ENCODE peak calls at places on chromosomes 13 and 19, in nine cellular contexts. One of them, this sample, is unnamed.

GRCh38 chr13:48585456-48585840 is 52.6 kb upstream of the RCBTB2 start:
- DNase-seq in T-cell: no peak
- DNase-seq in activated CD8-positive, alpha-beta T cell treated with anti-CD3 and anti-CD28 coated beads, Interleukin-2, amount 10 ng/mL, durations not matched to agents 7 days and 5 days: peak
- DNase-seq in SK-N-SH: no peak
- DNase-seq in activated B cell treated with CpG ODN at 0.5 μM for 24 hours: no peak
- DNase-seq in lung microvascular endothelial cell: peak
- DNase-seq in activated CD4-positive, alpha-beta T cell treated with anti-CD3 and anti-CD28 coated beads, Interleukin-2, amount 50 U/mL, for 24 hours: no peak
- DNase-seq in CD4-positive, CD25-positive, alpha-beta regulatory T cell: no peak
- DNase-seq in Daoy: peak
- DNase-seq in this sample: no peak

GRCh38 chr19:54420383-54421168 is 5.3 kb downstream of the TTYH1 start:
- DNase-seq in T-cell: no peak
- DNase-seq in activated CD8-positive, alpha-beta T cell treated with anti-CD3 and anti-CD28 coated beads, Interleukin-2, amount 10 ng/mL, durations not matched to agents 7 days and 5 days: no peak
- DNase-seq in SK-N-SH: no peak
- DNase-seq in activated B cell treated with CpG ODN at 0.5 μM for 24 hours: no peak
- DNase-seq in lung microvascular endothelial cell: peak
- DNase-seq in activated CD4-positive, alpha-beta T cell treated with anti-CD3 and anti-CD28 coated beads, Interleukin-2, amount 50 U/mL, for 24 hours: no peak
- DNase-seq in CD4-positive, CD25-positive, alpha-beta regulatory T cell: no peak
- DNase-seq in Daoy: no peak
- DNase-seq in this sample: no peak

GRCh38 chr13:73973156-73973555 is 161.0 kb downstream of the KLF12 start:
- DNase-seq in T-cell: no peak
- DNase-seq in activated CD8-positive, alpha-beta T cell treated with anti-CD3 and anti-CD28 coated beads, Interleukin-2, amount 10 ng/mL, durations not matched to agents 7 days and 5 days: no peak
- DNase-seq in SK-N-SH: no peak
- DNase-seq in activated B cell treated with CpG ODN at 0.5 μM for 24 hours: no peak
- DNase-seq in lung microvascular endothelial cell: no peak
- DNase-seq in activated CD4-positive, alpha-beta T cell treated with anti-CD3 and anti-CD28 coated beads, Interleukin-2, amount 50 U/mL, for 24 hours: no peak
- DNase-seq in CD4-positive, CD25-positive, alpha-beta regulatory T cell: no peak
- DNase-seq in Daoy: no peak
- DNase-seq in this sample: no peak

GRCh38 chr19:46620267-46620666 is 4.6 kb downstream of the PTGIR start:
- DNase-seq in T-cell: no peak
- DNase-seq in activated CD8-positive, alpha-beta T cell treated with anti-CD3 and anti-CD28 coated beads, Interleukin-2, amount 10 ng/mL, durations not matched to agents 7 days and 5 days: no peak
- DNase-seq in SK-N-SH: no peak
- DNase-seq in activated B cell treated with CpG ODN at 0.5 μM for 24 hours: no peak
- DNase-seq in lung microvascular endothelial cell: no peak
- DNase-seq in activated CD4-positive, alpha-beta T cell treated with anti-CD3 and anti-CD28 coated beads, Interleukin-2, amount 50 U/mL, for 24 hours: no peak
- DNase-seq in CD4-positive, CD25-positive, alpha-beta regulatory T cell: no peak
- DNase-seq in Daoy: no peak
- DNase-seq in this sample: no peak

GRCh38 chr19:51016798-51017683 is 2.5 kb downstream of the KLK10 start:
- DNase-seq in T-cell: no peak
- DNase-seq in activated CD8-positive, alpha-beta T cell treated with anti-CD3 and anti-CD28 coated beads, Interleukin-2, amount 10 ng/mL, durations not matched to agents 7 days and 5 days: no peak
- DNase-seq in SK-N-SH: peak
- DNase-seq in activated B cell treated with CpG ODN at 0.5 μM for 24 hours: peak
- DNase-seq in lung microvascular endothelial cell: peak
- DNase-seq in activated CD4-positive, alpha-beta T cell treated with anti-CD3 and anti-CD28 coated beads, Interleukin-2, amount 50 U/mL, for 24 hours: peak
- DNase-seq in CD4-positive, CD25-positive, alpha-beta regulatory T cell: no peak
- DNase-seq in Daoy: peak
- DNase-seq in this sample: peak

GRCh38 chr13:112605531-112605990 is 17.6 kb upstream of the TUBGCP3 start:
- DNase-seq in T-cell: no peak
- DNase-seq in activated CD8-positive, alpha-beta T cell treated with anti-CD3 and anti-CD28 coated beads, Interleukin-2, amount 10 ng/mL, durations not matched to agents 7 days and 5 days: no peak
- DNase-seq in SK-N-SH: no peak
- DNase-seq in activated B cell treated with CpG ODN at 0.5 μM for 24 hours: no peak
- DNase-seq in lung microvascular endothelial cell: no peak
- DNase-seq in activated CD4-positive, alpha-beta T cell treated with anti-CD3 and anti-CD28 coated beads, Interleukin-2, amount 50 U/mL, for 24 hours: no peak
- DNase-seq in CD4-positive, CD25-positive, alpha-beta regulatory T cell: no peak
- DNase-seq in Daoy: no peak
- DNase-seq in this sample: no peak

GRCh38 chr13:74710006-74710405 is 575.8 kb upstream of the KLF12 start:
- DNase-seq in T-cell: no peak
- DNase-seq in activated CD8-positive, alpha-beta T cell treated with anti-CD3 and anti-CD28 coated beads, Interleukin-2, amount 10 ng/mL, durations not matched to agents 7 days and 5 days: no peak
- DNase-seq in SK-N-SH: no peak
- DNase-seq in activated B cell treated with CpG ODN at 0.5 μM for 24 hours: no peak
- DNase-seq in lung microvascular endothelial cell: no peak
- DNase-seq in activated CD4-positive, alpha-beta T cell treated with anti-CD3 and anti-CD28 coated beads, Interleukin-2, amount 50 U/mL, for 24 hours: no peak
- DNase-seq in CD4-positive, CD25-positive, alpha-beta regulatory T cell: no peak
- DNase-seq in Daoy: no peak
- DNase-seq in this sample: no peak

GRCh38 chr19:47435196-47435595 is 15.9 kb upstream of the MEIS3 start:
- DNase-seq in T-cell: no peak
- DNase-seq in activated CD8-positive, alpha-beta T cell treated with anti-CD3 and anti-CD28 coated beads, Interleukin-2, amount 10 ng/mL, durations not matched to agents 7 days and 5 days: peak
- DNase-seq in SK-N-SH: no peak
- DNase-seq in activated B cell treated with CpG ODN at 0.5 μM for 24 hours: no peak
- DNase-seq in lung microvascular endothelial cell: no peak
- DNase-seq in activated CD4-positive, alpha-beta T cell treated with anti-CD3 and anti-CD28 coated beads, Interleukin-2, amount 50 U/mL, for 24 hours: no peak
- DNase-seq in CD4-positive, CD25-positive, alpha-beta regulatory T cell: peak
- DNase-seq in Daoy: no peak
- DNase-seq in this sample: no peak

GRCh38 chr13:35992964-35993363 is 138.2 kb downstream of the DCLK1 start:
- DNase-seq in T-cell: no peak
- DNase-seq in activated CD8-positive, alpha-beta T cell treated with anti-CD3 and anti-CD28 coated beads, Interleukin-2, amount 10 ng/mL, durations not matched to agents 7 days and 5 days: no peak
- DNase-seq in SK-N-SH: no peak
- DNase-seq in activated B cell treated with CpG ODN at 0.5 μM for 24 hours: no peak
- DNase-seq in lung microvascular endothelial cell: no peak
- DNase-seq in activated CD4-positive, alpha-beta T cell treated with anti-CD3 and anti-CD28 coated beads, Interleukin-2, amount 50 U/mL, for 24 hours: no peak
- DNase-seq in CD4-positive, CD25-positive, alpha-beta regulatory T cell: no peak
- DNase-seq in Daoy: no peak
- DNase-seq in this sample: no peak

GRCh38 chr19:32098953-32099352 is 246.5 kb upstream of the ZNF507 start:
- DNase-seq in T-cell: no peak
- DNase-seq in activated CD8-positive, alpha-beta T cell treated with anti-CD3 and anti-CD28 coated beads, Interleukin-2, amount 10 ng/mL, durations not matched to agents 7 days and 5 days: no peak
- DNase-seq in SK-N-SH: no peak
- DNase-seq in activated B cell treated with CpG ODN at 0.5 μM for 24 hours: no peak
- DNase-seq in lung microvascular endothelial cell: no peak
- DNase-seq in activated CD4-positive, alpha-beta T cell treated with anti-CD3 and anti-CD28 coated beads, Interleukin-2, amount 50 U/mL, for 24 hours: no peak
- DNase-seq in CD4-positive, CD25-positive, alpha-beta regulatory T cell: no peak
- DNase-seq in Daoy: no peak
- DNase-seq in this sample: no peak

GRCh38 chr13:19950374-19950773 is 8.2 kb upstream of the ZMYM2 start:
- DNase-seq in T-cell: no peak
- DNase-seq in activated CD8-positive, alpha-beta T cell treated with anti-CD3 and anti-CD28 coated beads, Interleukin-2, amount 10 ng/mL, durations not matched to agents 7 days and 5 days: no peak
- DNase-seq in SK-N-SH: no peak
- DNase-seq in activated B cell treated with CpG ODN at 0.5 μM for 24 hours: no peak
- DNase-seq in lung microvascular endothelial cell: no peak
- DNase-seq in activated CD4-positive, alpha-beta T cell treated with anti-CD3 and anti-CD28 coated beads, Interleukin-2, amount 50 U/mL, for 24 hours: no peak
- DNase-seq in CD4-positive, CD25-positive, alpha-beta regulatory T cell: no peak
- DNase-seq in Daoy: no peak
- DNase-seq in this sample: no peak

GRCh38 chr19:1130801-1131717 is 27.3 kb downstream of the GPX4 start:
- DNase-seq in T-cell: peak
- DNase-seq in activated CD8-positive, alpha-beta T cell treated with anti-CD3 and anti-CD28 coated beads, Interleukin-2, amount 10 ng/mL, durations not matched to agents 7 days and 5 days: peak
- DNase-seq in SK-N-SH: no peak
- DNase-seq in activated B cell treated with CpG ODN at 0.5 μM for 24 hours: peak
- DNase-seq in lung microvascular endothelial cell: no peak
- DNase-seq in activated CD4-positive, alpha-beta T cell treated with anti-CD3 and anti-CD28 coated beads, Interleukin-2, amount 50 U/mL, for 24 hours: peak
- DNase-seq in CD4-positive, CD25-positive, alpha-beta regulatory T cell: peak
- DNase-seq in Daoy: no peak
- DNase-seq in this sample: peak

This sample was measured in GM10248.